ENCODE peak calls at places on chromosomes 11 and 22, in four cellular contexts. U, F, D and G are unnamed samples. For H3K9me3, the result is how much of the 10 kb centered on the place peaks cover.

GRCh38 chr22:25419247-25420113 is 145.0 kb upstream of the GRK3 start:
- DNase-seq in U (peak), F (peak), D (no peak), G (no peak)

GRCh38 chr11:31689559-31689958 is 121.6 kb downstream of the PAX6 start:
- DNase-seq in U (no peak), F (no peak), D (no peak), G (no peak)

GRCh38 chr22:29130490-29130889 is 57.7 kb downstream of the KREMEN1 start:
- DNase-seq in U (peak), F (no peak), D (no peak), G (no peak)

GRCh38 chr11:17573526-17573925 is 26.5 kb downstream of the OTOG start:
- DNase-seq in U (no peak), F (no peak), D (no peak), G (no peak)

GRCh38 chr11:100684101-100685065 is 2.7 kb upstream of the ARHGAP42 start:
- DNase-seq in U (no peak), F (no peak), D (peak), G (no peak)

GRCh38 chr11:34799848-34800247 is 116.3 kb downstream of the APIP start:
- DNase-seq in U (no peak), F (no peak), D (no peak), G (no peak)

GRCh38 chr11:39365809-39366436 is 2093.5 kb downstream of the LRRC4C start:
- DNase-seq in U (no peak), F (no peak), D (no peak), G (no peak)

GRCh38 chr11:25928076-25928475 is 403.9 kb upstream of the ANO3 start:
- DNase-seq in U (no peak), F (no peak), D (no peak), G (no peak)

GRCh38 chr22:23784215-23784732 is 2.5 kb upstream of the SMARCB1 start:
- DNase-seq in U (no peak), F (peak), D (no peak), G (no peak)

GRCh38 chr22:49763138-49763537 is 64.5 kb downstream of the BRD1 start:
- DNase-seq in U (no peak), F (peak), D (no peak), G (peak)

GRCh38 chr22:41927813-41928212 is 1.2 kb upstream of the TNFRSF13C start:
- DNase-seq in U (no peak), F (no peak), D (no peak), G (no peak)

GRCh38 chr22:17727244-17727892 is 46.9 kb downstream of the BID start:
- DNase-seq in U (no peak), F (no peak), D (no peak), G (no peak)

GRCh38 chr22:46092011-46092410 is 58.3 kb upstream of the PPARA start:
- DNase-seq in U (no peak), F (no peak), D (no peak), G (no peak)

GRCh38 chr11:102452461-102453285 is at the start of gene TMEM123:
- DNase-seq in U (peak), F (peak), D (peak), G (no peak)

GRCh38 chr11:134331565-134332188 is at the start of gene GLB1L2:
- DNase-seq in U (peak), F (peak), D (peak), G (no peak)

GRCh38 chr22:38799265-38800002 is 5.5 kb upstream of the DNAL4 start:
- DNase-seq in U (peak), F (no peak), D (no peak), G (no peak)

GRCh38 chr22:42655693-42656092 is 6.5 kb upstream of the CYB5R3 start:
- DNase-seq in U (no peak), F (peak), D (no peak), G (no peak)

GRCh38 chr11:63888170-63889086 is 28.5 kb downstream of the RCOR2 start:
- DNase-seq in U (peak), F (peak), D (no peak), G (no peak)

GRCh38 chr11:44542372-44542771 is 23.1 kb upstream of the CD82 start:
- DNase-seq in U (no peak), F (no peak), D (no peak), G (no peak)
- TF ChIP-seq POLR2AphosphoS5 in U (no peak), F (no peak), D (no peak), G (no peak)

GRCh38 chr11:112167145-112167544 is at the start of gene TEX12:
- DNase-seq in U (no peak), F (no peak), D (no peak), G (no peak)
- H3K9me3 ChIP-seq in U (under half), F (under half), D (under half), G (under half)

DNA sequence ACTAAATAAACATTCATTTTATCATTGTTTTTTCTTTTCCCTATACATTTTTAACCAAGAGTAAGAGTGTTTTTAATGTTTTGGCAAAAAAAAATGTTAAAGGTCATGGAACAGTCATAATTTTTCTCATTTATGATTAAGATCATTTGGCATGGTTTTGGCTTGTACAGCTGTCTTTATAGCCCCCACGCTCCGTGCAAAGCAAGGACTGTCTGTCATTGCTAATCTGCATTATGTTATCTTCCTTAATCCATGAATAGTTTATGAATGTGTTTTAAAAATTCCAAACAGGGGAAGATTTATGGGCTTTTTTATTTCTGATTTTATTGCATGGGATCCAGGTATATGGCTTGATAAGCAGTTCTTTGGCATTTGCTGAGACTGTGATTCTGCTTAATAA is 28.1 kb downstream of the PGM2L1 start:
- DNase-seq in U (no peak), F (no peak), D (no peak), G (no peak)
- H3K27ac ChIP-seq in U (no peak), F (no peak), D (no peak), G (no peak)

GRCh38 chr11:13042873-13043338 is 33.8 kb downstream of the RASSF10 start:
- DNase-seq in U (no peak), F (no peak), D (no peak), G (no peak)
- TF ChIP-seq POLR2AphosphoS5 in U (no peak), F (no peak), D (no peak), G (no peak)

DNA sequence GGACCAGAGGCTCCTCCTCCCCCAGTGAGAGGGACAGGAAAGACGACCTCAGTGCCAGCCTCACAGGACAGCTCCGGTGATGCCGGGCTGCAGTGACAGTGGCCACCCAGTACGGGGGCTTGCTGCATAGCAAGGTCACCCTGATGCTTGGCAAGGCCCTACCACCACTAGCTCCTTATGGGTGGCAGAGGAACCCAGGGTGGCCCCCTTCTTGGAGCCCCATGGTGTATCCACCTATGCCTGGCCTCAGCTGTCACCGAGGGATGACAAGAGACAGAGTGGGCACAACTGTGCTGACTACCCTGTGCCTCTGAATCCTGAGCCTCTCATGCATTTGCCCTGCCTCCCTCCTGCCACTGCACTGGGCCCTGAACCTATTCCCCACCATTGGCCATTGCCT is 809.2 kb downstream of the TBC1D22A start:
- DNase-seq in U (no peak), F (no peak), D (no peak), G (no peak)
- H3K9me3 ChIP-seq in U (under half), F (under half), D (under half), G (under half)